ENCODE peak calls at places on chromosomes 16 and 17, in four cellular contexts. M is uterus, J is neural progenitor cell, N is prostate gland. U is an unnamed sample.

GRCh38 chr16:62832214-62832613 is 796.0 kb upstream of the CDH8 start:
- DNase-seq in M (no peak), J (no peak), N (no peak), U (no peak)

GRCh38 chr17:71936977-71937376 is 183.8 kb upstream of the SOX9 start:
- DNase-seq in N (no peak), J (no peak), M (no peak), U (no peak)

GRCh38 chr16:3642397-3643094 is 11.9 kb upstream of the DNASE1 start:
- DNase-seq in M (no peak), N (peak), J (no peak), U (peak)

GRCh38 chr16:425740-426114 is 278 bp downstream of the RAB11FIP3 start:
- DNase-seq in J (peak), M (no peak), N (no peak), U (no peak)

GRCh38 chr17:43367588-43368242 is 31.1 kb upstream of the ARL4D start:
- DNase-seq in N (no peak), M (peak), J (peak), U (peak)

GRCh38 chr16:19923396-19923795 is 38.7 kb upstream of the GPRC5B start:
- DNase-seq in M (no peak), N (no peak), J (no peak), U (no peak)

GRCh38 chr17:63579633-63580032 is 21.1 kb upstream of the TACO1 start:
- DNase-seq in J (no peak), M (no peak), N (no peak), U (no peak)

GRCh38 chr17:57557793-57558681 is 187.1 kb downstream of the CCDC182 start:
- DNase-seq in M (no peak), J (no peak), N (no peak), U (peak)

GRCh38 chr17:47277921-47278320 is 24.3 kb downstream of the ITGB3 start:
- DNase-seq in N (no peak), J (no peak), M (no peak), U (no peak)

GRCh38 chr17:55478971-55479370 is 32.3 kb downstream of the SMIM36 start:
- DNase-seq in N (no peak), M (no peak), J (no peak), U (no peak)

GRCh38 chr17:81621494-81622230 is 15.2 kb downstream of the NPLOC4 start:
- DNase-seq in J (no peak), N (no peak), M (no peak), U (no peak)

GRCh38 chr16:19374402-19374801 is 43.3 kb upstream of the TMC5 start:
- DNase-seq in N (no peak), J (no peak), M (no peak), U (no peak)

GRCh38 chr16:57510016-57510871 is 24.0 kb upstream of the DOK4 start:
- DNase-seq in N (no peak), M (no peak), J (no peak), U (peak)

GRCh38 chr16:89581861-89582563 is 6.5 kb downstream of the CPNE7 start:
- DNase-seq in N (peak), M (peak), J (no peak), U (peak)

GRCh38 chr17:45008191-45008590 is 40.1 kb upstream of the C1QL1 start:
- DNase-seq in J (no peak), M (no peak), N (no peak), U (peak)

GRCh38 chr16:1817276-1817589 is 9.4 kb downstream of the HAGH start:
- DNase-seq in N (no peak), M (no peak), J (no peak), U (no peak)

GRCh38 chr17:66304304-66305174 is 2.1 kb downstream of the PRKCA start:
- DNase-seq in J (peak), M (no peak), N (no peak), U (peak)

GRCh38 chr16:88010971-88011483 is 59.8 kb downstream of the BANP start:
- DNase-seq in N (no peak), J (no peak), M (no peak), U (no peak)

GRCh38 chr16:56203052-56203451 is 11.8 kb downstream of the GNAO1 start:
- DNase-seq in J (peak), N (no peak), M (no peak), U (no peak)

GRCh38 chr17:52227926-52228325 is 69.4 kb upstream of the CA10 start:
- DNase-seq in N (no peak), M (no peak), J (no peak), U (no peak)

GRCh38 chr16:84788968-84789371 is 30.8 kb upstream of the CRISPLD2 start:
- DNase-seq in M (no peak), J (no peak), N (no peak), U (no peak)

GRCh38 chr17:51666971-51667721 is 406.8 kb downstream of the UTP18 start:
- DNase-seq in J (no peak), N (no peak), M (no peak), U (no peak)

GRCh38 chr16:3488801-3489200 is 6.5 kb downstream of the C16orf90 start:
- DNase-seq in J (no peak), M (no peak), N (no peak), U (peak)

GRCh38 chr17:27407916-27408846 is 48.1 kb upstream of the KSR1 start:
- DNase-seq in N (no peak), M (no peak), J (peak), U (no peak)

GRCh38 chr17:51598824-51599223 is 338.5 kb downstream of the UTP18 start:
- DNase-seq in N (no peak), J (no peak), M (no peak), U (no peak)

GRCh38 chr17:10116676-10117075 is 81.7 kb downstream of the GAS7 start:
- DNase-seq in N (no peak), M (no peak), J (no peak), U (no peak)

GRCh38 chr17:17877548-17878358 is 41.0 kb upstream of the SREBF1 start:
- DNase-seq in J (peak), N (peak), M (peak), U (peak)
- H3K27ac ChIP-seq in J (no peak), N (peak), M (peak), U (peak)

GRCh38 chr16:60225541-60225940 is 1491.4 kb upstream of the GOT2 start:
- DNase-seq in M (no peak), J (peak), N (no peak), U (no peak)

DNA sequence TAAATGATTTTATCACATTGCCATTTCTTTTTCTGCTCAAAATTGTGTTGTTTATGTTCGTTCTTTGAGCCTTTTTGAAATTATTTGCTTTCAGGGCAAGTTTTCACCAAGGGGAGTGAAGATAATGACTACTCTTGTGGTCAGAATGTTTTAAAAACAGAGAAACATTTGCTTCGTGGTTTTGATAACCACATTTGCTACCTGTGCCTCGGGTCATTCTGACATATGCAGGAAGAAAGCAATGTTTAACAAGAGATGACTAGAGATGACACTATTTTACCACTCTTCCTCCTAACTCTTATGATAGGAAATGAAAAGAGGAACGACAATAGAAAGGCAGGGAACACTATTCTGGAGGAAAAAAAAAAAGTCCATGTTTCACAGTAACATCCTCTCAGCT is 1496.5 kb upstream of the GOT2 start:
- DNase-seq in M (no peak), J (no peak), N (no peak), U (no peak)
- H3K4me3 ChIP-seq in M (no peak), J (no peak), N (no peak), U (no peak)

GRCh38 chr16:59192551-59193199 is 458.6 kb upstream of the GOT2 start:
- DNase-seq in M (no peak), N (no peak), J (peak), U (no peak)
- TF ChIP-seq CTCF in M (no peak), N (no peak), J (peak), U (peak)

GRCh38 chr17:1343554-1343953 is 56.5 kb downstream of the YWHAE start:
- DNase-seq in N (no peak), M (no peak), J (no peak), U (no peak)

GRCh38 chr17:1340371-1340770 is 59.7 kb downstream of the YWHAE start:
- DNase-seq in M (no peak), N (no peak), J (no peak), U (no peak)

GRCh38 chr17:1347681-1348318 is 52.2 kb downstream of the YWHAE start:
- DNase-seq in M (peak), N (peak), J (no peak), U (peak)

GRCh38 chr17:1344521-1344920 is 55.5 kb downstream of the YWHAE start:
- DNase-seq in N (no peak), J (peak), M (no peak), U (no peak)
- H3K27ac ChIP-seq in N (no peak), J (peak), M (no peak), U (no peak)

U was measured in osteoblast.